ENCODE peak calls at places on chromosomes 11 and 22, in six cellular contexts. J is HepG2, E is WTC11, L is GM23338, S is GM12878, G is K562. I is an unnamed sample.

GRCh38 chr11:103800406-103801114 is 235.9 kb upstream of the DDI1 start:
- DNase-seq in J (no peak), E (peak; percentile 21), L (peak; percentile 35), S (no peak), G (no peak), I (no peak)

GRCh38 chr22:42277988-42278776 is 7.7 kb upstream of the TCF20 start:
- DNase-seq in J (no peak), E (no peak), L (no peak), S (no peak), G (no peak), I (no peak)

GRCh38 chr11:67282155-67282875 is 6.8 kb upstream of the ANKRD13D start:
- DNase-seq in J (no peak), E (no peak), L (no peak), S (no peak), G (no peak), I (no peak)

GRCh38 chr11:130599073-130599654 is 150.7 kb downstream of the ADAMTS15 start:
- DNase-seq in J (no peak), E (no peak), L (no peak), S (no peak), G (no peak), I (peak; percentile 42)

GRCh38 chr11:46894961-46895360 is 23.4 kb downstream of the LRP4 start:
- DNase-seq in J (no peak), E (no peak), L (no peak), S (no peak), G (no peak), I (no peak)

GRCh38 chr11:587978-588380 is 11.7 kb downstream of the PHRF1 start:
- DNase-seq in J (peak; percentile 96), E (no peak), L (no peak), S (no peak), G (peak; percentile 57), I (no peak)

GRCh38 chr11:85960678-85961077 is 105.5 kb downstream of the CCDC83 start:
- DNase-seq in J (no peak), E (no peak), L (no peak), S (no peak), G (no peak), I (no peak)

GRCh38 chr11:116828632-116829524 is 829 bp upstream of the APOC3 start:
- DNase-seq in J (peak; percentile 90), E (no peak), L (no peak), S (no peak), G (peak; percentile 49), I (no peak)

GRCh38 chr11:46554205-46555162 is 39.3 kb downstream of the AMBRA1 start:
- DNase-seq in J (peak; percentile 99), E (no peak), L (peak; percentile 31), S (no peak), G (no peak), I (no peak)

GRCh38 chr11:9577032-9577431 is 3.6 kb downstream of the WEE1 start:
- DNase-seq in J (no peak), E (no peak), L (no peak), S (no peak), G (no peak), I (no peak)

GRCh38 chr11:77883775-77884174 is 62.8 kb downstream of the AAMDC start:
- DNase-seq in J (no peak), E (no peak), L (no peak), S (no peak), G (no peak), I (no peak)

GRCh38 chr11:122664188-122664587 is 8.7 kb downstream of the UBASH3B start:
- DNase-seq in J (no peak), E (no peak), L (no peak), S (no peak), G (no peak), I (no peak)
- TF ChIP-seq CREB1 in J (no peak), E (no peak), L (no peak), S (no peak), G (no peak), I (no peak)

GRCh38 chr11:34417203-34417602 is 21.5 kb upstream of the CAT start:
- DNase-seq in J (no peak), E (no peak), L (peak; percentile 21), S (no peak), G (no peak), I (no peak)
- TF ChIP-seq CREB1 in J (no peak), E (no peak), L (no peak), S (no peak), G (no peak), I (no peak)

GRCh38 chr11:124725719-124726105 is 14.0 kb upstream of the NRGN start:
- DNase-seq in J (no peak), E (no peak), L (no peak), S (no peak), G (no peak), I (no peak)
- TF ChIP-seq CREB1 in J (no peak), E (no peak), L (no peak), S (no peak), G (no peak), I (no peak)

DNA sequence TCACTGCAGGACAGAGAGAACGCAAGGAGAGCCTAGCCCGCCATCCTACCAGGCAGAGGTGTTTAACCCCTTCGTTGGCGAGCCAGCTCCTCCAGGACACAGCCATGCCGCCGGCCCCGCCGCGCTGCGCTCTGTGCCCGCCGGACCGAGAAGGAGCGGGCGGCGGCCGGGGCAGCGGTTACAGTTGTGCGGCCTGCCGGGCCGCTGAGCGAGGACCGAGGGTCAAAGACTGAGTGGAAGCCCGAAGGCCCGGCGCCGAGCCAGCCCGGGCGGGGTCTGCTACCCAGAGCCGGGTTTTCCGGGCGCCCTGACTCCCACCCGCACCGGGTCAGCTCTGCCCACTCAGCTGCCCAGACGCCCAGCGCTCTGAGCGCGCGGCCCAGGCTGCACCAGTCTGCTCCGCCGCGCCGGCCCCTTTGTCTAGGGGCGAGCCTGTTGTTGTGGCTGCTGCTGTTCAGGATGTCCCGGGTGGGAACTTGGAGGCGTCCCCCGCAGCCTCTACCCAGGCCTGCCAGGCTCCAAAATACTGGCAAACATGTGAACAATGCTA is at the start of gene NOX4:
- DNase-seq in J (no peak), E (peak; percentile 75), L (peak; percentile 82), S (no peak), G (no peak), I (peak; percentile 79)
- TF ChIP-seq CREB1 in J (no peak), E (no peak), L (no peak), S (no peak), G (no peak), I (no peak)

GRCh38 chr22:43349636-43350035 is 6.5 kb upstream of the SCUBE1 start:
- DNase-seq in J (no peak), E (no peak), L (no peak), S (no peak), G (no peak), I (no peak)

GRCh38 chr22:43343262-43343988 is at the start of gene SCUBE1:
- DNase-seq in J (no peak), E (peak; percentile 79), L (peak; percentile 89), S (no peak), G (peak; percentile 92), I (peak; percentile 88)

GRCh38 chr22:43345761-43346261 is 2.6 kb upstream of the SCUBE1 start:
- DNase-seq in J (peak; percentile 46), E (no peak), L (no peak), S (no peak), G (peak; percentile 34), I (no peak)

GRCh38 chr22:43345356-43345755 is 2.2 kb upstream of the SCUBE1 start:
- DNase-seq in J (no peak), E (no peak), L (no peak), S (no peak), G (no peak), I (no peak)

GRCh38 chr22:43346521-43346929 is 3.4 kb upstream of the SCUBE1 start:
- DNase-seq in J (peak; percentile 30), E (peak; percentile 87), L (peak; percentile 85), S (no peak), G (peak; percentile 53), I (peak; percentile 87)
- TF ChIP-seq CREB1 in J (no peak), E (no peak), L (no peak), S (no peak), G (no peak), I (peak; percentile 44)

DNA sequence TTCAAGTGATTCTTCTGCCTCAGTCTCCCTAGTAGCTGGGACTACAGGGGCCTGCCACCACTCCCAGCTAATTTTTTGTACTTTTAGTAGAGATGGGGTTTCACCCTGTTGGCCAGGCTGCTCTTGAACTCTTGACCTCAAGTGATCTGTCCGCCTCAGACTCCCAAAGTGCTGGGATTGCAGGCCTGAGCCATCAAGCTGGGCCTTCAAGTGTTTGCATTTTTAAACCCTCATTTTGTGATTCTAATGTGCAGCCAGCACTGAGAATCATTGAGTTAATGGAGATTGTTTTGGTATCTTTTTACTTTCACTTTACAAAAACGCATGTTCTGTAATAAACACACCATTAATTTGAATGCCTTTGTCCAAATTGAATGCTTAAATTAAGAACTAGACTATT is 3.4 kb downstream of the TYR start:
- DNase-seq in J (no peak), E (peak; percentile 13), L (peak; percentile 44), S (no peak), G (no peak), I (peak; percentile 9)
- TF ChIP-seq CREB1 in J (no peak), E (no peak), L (no peak), S (no peak), G (no peak), I (no peak)